ENCODE peak calls at places on chromosomes 1 and 21, in six cellular contexts. S, N, K, Y, P and B are unnamed samples.

GRCh38 chr1:42290130-42290529 is 44.9 kb downstream of the FOXJ3 start:
- DNase-seq in N (no peak), S (peak; percentile 24), P (peak; percentile 21), Y (peak; percentile 46), K (no peak), B (no peak)

GRCh38 chr1:50704126-50704525 is 255.9 kb downstream of the FAF1 start:
- DNase-seq in Y (peak; percentile 73), P (peak; percentile 19), K (no peak), S (peak; percentile 64), N (no peak), B (peak; percentile 52)

GRCh38 chr1:30816211-30817082 is 58.9 kb upstream of the LAPTM5 start:
- DNase-seq in S (peak; percentile 96), K (peak; percentile 58), Y (peak; percentile 84), N (no peak), P (peak; percentile 94), B (peak; percentile 97)

GRCh38 chr1:89698624-89699023 is 65.7 kb downstream of the LRRC8C start:
- DNase-seq in P (no peak), K (no peak), Y (peak; percentile 48), N (no peak), S (no peak), B (no peak)

GRCh38 chr1:16165548-16165947 is 9.7 kb upstream of the EPHA2 start:
- DNase-seq in P (no peak), Y (no peak), K (no peak), N (no peak), S (no peak), B (no peak)

GRCh38 chr1:15352122-15352957 is 57.3 kb upstream of the EFHD2 start:
- DNase-seq in N (no peak), Y (peak; percentile 98), K (peak; percentile 69), P (peak; percentile 82), S (peak; percentile 91), B (no peak)

GRCh38 chr1:165793951-165794350 is 25.3 kb upstream of the TMCO1 start:
- DNase-seq in P (no peak), K (no peak), N (no peak), Y (peak; percentile 28), S (peak; percentile 70), B (no peak)

GRCh38 chr1:1593834-1594601 is 5.9 kb downstream of the FNDC10 start:
- DNase-seq in Y (no peak), P (no peak), K (no peak), N (no peak), S (no peak), B (no peak)

GRCh38 chr21:33196956-33197374 is 32.8 kb upstream of the IFNAR2 start:
- DNase-seq in K (peak; percentile 33), N (no peak), S (peak; percentile 74), Y (peak; percentile 87), P (peak; percentile 55), B (peak; percentile 91)

GRCh38 chr1:213162862-213163261 is 111.8 kb downstream of the RPS6KC1 start:
- DNase-seq in Y (no peak), S (no peak), N (no peak), P (no peak), K (no peak), B (no peak)

GRCh38 chr21:33849839-33850238 is 65.8 kb downstream of the ATP5PO start:
- DNase-seq in N (no peak), P (no peak), K (no peak), Y (peak; percentile 23), S (no peak), B (no peak)

GRCh38 chr1:93574511-93574910 is 107.1 kb downstream of the BCAR3 start:
- DNase-seq in S (no peak), P (no peak), K (no peak), N (no peak), Y (no peak), B (no peak)

GRCh38 chr1:100539836-100540536 is 2.0 kb downstream of the GPR88 start:
- DNase-seq in S (peak; percentile 55), P (peak; percentile 47), N (no peak), Y (no peak), K (no peak), B (peak; percentile 67)

GRCh38 chr1:55699151-55699695 is 484.1 kb upstream of the USP24 start:
- DNase-seq in Y (no peak), P (no peak), S (no peak), N (no peak), K (no peak), B (no peak)

GRCh38 chr1:39899611-39900538 is 1.8 kb downstream of the MYCL start:
- DNase-seq in N (no peak), K (no peak), Y (no peak), P (no peak), S (no peak), B (no peak)

GRCh38 chr1:212979340-212980122 is 29.2 kb downstream of the VASH2 start:
- DNase-seq in K (no peak), S (no peak), N (peak; percentile 96), Y (no peak), P (no peak), B (no peak)

GRCh38 chr1:243844186-243844585 is 5.9 kb downstream of the AKT3 start:
- DNase-seq in S (peak; percentile 14), K (no peak), Y (no peak), N (no peak), P (no peak), B (no peak)

GRCh38 chr1:199311478-199312242 is 672.8 kb downstream of the PTPRC start:
- DNase-seq in Y (no peak), S (no peak), P (no peak), K (no peak), N (no peak), B (peak; percentile 36)

GRCh38 chr1:64484651-64485050 is 14.7 kb downstream of the CACHD1 start:
- DNase-seq in N (no peak), Y (peak; percentile 96), K (no peak), S (no peak), P (peak; percentile 72), B (no peak)

GRCh38 chr1:218275823-218276222 is 9.3 kb upstream of the RRP15 start:
- DNase-seq in N (no peak), K (no peak), S (no peak), Y (no peak), P (no peak), B (no peak)

GRCh38 chr1:55057956-55058298 is 18.6 kb downstream of the PCSK9 start:
- DNase-seq in S (no peak), Y (no peak), N (no peak), P (no peak), K (no peak), B (no peak)

GRCh38 chr1:225879521-225880209 is 2.5 kb downstream of the TMEM63A start:
- DNase-seq in S (no peak), K (no peak), N (no peak), P (no peak), Y (peak; percentile 57), B (no peak)

GRCh38 chr1:44050261-44050660 is 19.0 kb upstream of the SLC6A9 start:
- DNase-seq in K (no peak), S (no peak), P (no peak), Y (peak; percentile 40), N (no peak), B (no peak)

DNA sequence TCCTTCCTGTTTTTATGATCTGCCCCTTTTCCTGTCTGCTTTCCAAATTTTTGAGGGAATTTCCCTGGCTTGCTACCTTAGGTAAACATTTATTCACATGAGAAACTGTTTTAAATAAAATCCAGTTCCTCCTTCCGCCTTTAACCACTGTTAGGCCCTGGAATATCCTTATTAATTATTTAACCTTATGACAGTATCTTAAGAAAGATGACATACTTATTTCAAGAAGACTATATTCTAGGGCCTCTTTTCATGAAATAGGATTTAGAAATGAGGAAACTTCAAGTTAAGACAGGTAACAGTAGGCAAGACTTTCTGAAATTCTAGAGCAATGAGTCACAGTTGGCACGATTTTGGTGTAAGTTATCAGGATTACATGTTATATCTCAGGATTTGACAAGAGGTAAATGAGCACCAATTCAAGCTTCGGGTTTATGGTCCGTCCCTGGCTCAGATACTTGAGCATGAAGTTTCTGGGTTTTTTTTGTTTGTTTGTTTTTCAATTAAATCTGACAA is 2.0 kb upstream of the TNFSF18 start:
- DNase-seq in Y (peak; percentile 100), P (peak; percentile 50), K (peak; percentile 71), N (no peak), S (no peak), B (no peak)
- H3K27ac ChIP-seq in Y (peak overlapping the region; percentile 63), P (no peak overlapping the region), K (peak overlapping the region; percentile 95), N (no peak overlapping the region), S (no peak overlapping the region), B (no peak overlapping the region)

DNA sequence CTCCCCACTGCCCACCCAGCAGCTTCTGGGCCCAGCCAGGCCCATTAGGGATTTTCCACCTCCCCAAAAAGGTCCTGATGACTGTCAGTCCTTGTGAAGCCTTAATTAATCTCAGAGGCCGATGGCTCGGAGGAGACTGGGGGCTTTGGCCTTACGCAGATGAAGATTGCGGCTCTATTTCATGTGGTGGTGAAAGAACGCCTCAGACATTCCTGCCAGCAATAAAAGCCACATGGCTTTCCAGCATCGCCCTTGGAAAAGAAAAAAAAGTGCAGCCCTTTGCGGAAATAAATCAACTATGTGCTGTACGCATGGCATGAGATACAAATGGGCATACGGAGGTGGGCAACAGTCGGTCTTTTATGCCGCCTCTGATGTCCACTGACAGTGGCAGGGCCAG is 6.6 kb upstream of the RUNX3 start:
- DNase-seq in P (no peak), Y (no peak), K (no peak), N (no peak), S (no peak), B (no peak)
- TF ChIP-seq EZH2 in P (no peak), Y (no peak), K (no peak), N (no peak), S (no peak), B (no peak)

DNA sequence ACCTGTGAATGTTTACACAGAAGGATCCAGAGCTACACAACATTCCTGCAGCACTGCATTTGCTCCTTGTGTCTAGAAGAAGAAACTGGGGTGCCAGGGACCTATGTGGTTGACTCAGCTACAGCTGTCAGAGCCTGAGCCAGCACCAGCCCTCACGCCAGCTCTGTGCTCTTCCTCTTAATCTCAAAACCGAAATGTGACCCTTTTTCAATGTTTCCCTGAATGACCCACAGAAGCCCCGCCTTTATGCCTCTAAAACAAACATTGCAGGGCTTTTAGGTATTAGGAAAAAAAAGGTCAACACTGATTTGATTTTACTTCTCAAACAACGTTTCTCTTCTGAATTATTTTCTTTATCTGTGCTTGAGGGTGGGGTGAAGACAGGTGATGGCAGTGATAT is 260.5 kb downstream of the DYRK1A start:
- DNase-seq in K (no peak), Y (no peak), N (no peak), S (peak; percentile 18), P (no peak), B (no peak)
- H3K27ac ChIP-seq in K (no peak overlapping the region), Y (no peak overlapping the region), N (peak overlapping the region; percentile 17), S (no peak overlapping the region), P (no peak overlapping the region), B (no peak overlapping the region)

DNA sequence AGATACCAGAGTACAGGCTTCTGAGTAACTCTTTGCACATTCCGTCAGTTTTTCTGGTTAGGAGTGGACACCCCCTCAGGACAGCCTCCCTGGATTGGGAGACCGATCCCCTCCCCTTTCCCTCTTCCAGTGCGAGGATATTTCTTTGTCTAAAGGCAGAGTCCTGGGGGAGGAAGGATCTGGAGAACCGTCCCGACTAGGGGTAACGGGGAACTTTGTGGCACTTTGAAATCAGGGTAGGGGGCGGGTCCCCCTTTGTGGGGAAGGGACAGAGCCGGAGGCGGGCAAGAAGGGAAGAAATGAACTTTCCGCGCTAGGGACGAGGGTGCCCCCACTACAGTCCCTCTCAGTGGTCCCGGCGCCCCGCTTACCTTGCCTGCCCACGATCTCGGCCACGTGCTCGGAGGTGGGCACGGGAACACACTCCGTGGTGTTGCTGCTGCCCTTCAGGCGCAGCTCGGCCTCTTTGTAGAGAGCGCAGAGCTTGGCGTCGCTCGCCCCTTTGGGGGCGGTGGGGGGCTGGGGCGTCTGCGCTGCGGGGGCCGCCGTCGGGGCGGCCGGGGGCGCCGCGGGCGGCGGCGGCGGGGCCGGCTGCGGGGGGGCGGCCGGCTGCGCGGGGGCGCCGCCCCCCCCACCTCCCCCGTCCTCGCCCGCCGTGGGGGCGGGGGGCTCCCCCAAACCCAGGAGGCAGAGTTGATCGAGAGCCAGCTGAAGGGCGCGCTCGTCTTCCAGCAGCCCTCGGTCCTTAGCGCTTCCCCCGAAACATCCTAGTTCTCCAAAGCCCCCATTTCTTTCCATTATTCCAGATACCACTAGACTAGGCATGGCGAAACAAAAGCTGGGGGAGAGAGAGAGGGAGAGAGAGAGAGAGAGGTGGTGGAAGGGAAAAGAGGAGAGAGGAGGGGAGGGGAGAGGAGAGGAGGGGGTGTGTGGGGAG is 823 bp downstream of the MEX3A start:
- DNase-seq in S (peak; percentile 40), P (peak; percentile 55), K (no peak), Y (no peak), N (no peak), B (peak; percentile 72)
- TF ChIP-seq EZH2 in S (no peak), P (no peak), K (no peak), Y (no peak), N (no peak), B (no peak)